ENCODE peak calls at places on chromosome 5, in nine cellular contexts. L is fibroblast of pulmonary artery; H is GF-D8; N is T-helper 9 cell; Z is tibial artery; A is nucleus accumbens; V is activated T-cell treated with anti-CD3 and anti-CD28 coated beads, Interleukin-2, amount 50 U/mL, for 48 hours; J is HFF-Myc; K is GM12891. G is an unnamed sample.

GRCh38 chr5:18333841-18334240 is 699.6 kb downstream of the TAF11L14 start:
- DNase-seq in A (no peak), K (no peak), Z (no peak), L (no peak), N (no peak), J (no peak), H (no peak), V (no peak), G (no peak)

GRCh38 chr5:158995694-158996173 is 104.0 kb downstream of the EBF1 start:
- DNase-seq in J (no peak), L (no peak), A (no peak), V (no peak), H (no peak), N (no peak), Z (no peak), K (no peak), G (no peak)

GRCh38 chr5:19067741-19068140 is 920.3 kb downstream of the CDH18 start:
- DNase-seq in J (no peak), Z (no peak), H (no peak), N (no peak), V (no peak), K (no peak), L (no peak), A (no peak), G (no peak)

GRCh38 chr5:173680660-173681242 is 64.3 kb upstream of the BOD1 start:
- DNase-seq in N (no peak), H (no peak), Z (no peak), K (no peak), L (no peak), A (no peak), J (no peak), V (no peak), G (no peak)

GRCh38 chr5:17831279-17831678 is 197.0 kb downstream of the TAF11L14 start:
- DNase-seq in Z (no peak), H (no peak), V (no peak), A (no peak), K (no peak), J (no peak), N (no peak), L (no peak), G (no peak)

GRCh38 chr5:124949862-124950261 is 203.4 kb upstream of the ZNF608 start:
- DNase-seq in K (no peak), V (no peak), L (no peak), J (no peak), H (no peak), A (no peak), N (no peak), Z (peak; percentile 27), G (no peak)

GRCh38 chr5:154312571-154312970 is 122.0 kb downstream of the GALNT10 start:
- DNase-seq in L (peak; percentile 29), Z (no peak), J (no peak), V (no peak), N (no peak), A (no peak), H (no peak), K (no peak), G (no peak)

GRCh38 chr5:6914336-6914735 is 201.1 kb downstream of the TENT4A start:
- DNase-seq in J (no peak), Z (no peak), K (no peak), V (no peak), A (no peak), N (no peak), L (no peak), H (no peak), G (no peak)

GRCh38 chr5:10452768-10453331 is 11.2 kb downstream of the ROPN1L start:
- DNase-seq in H (peak; percentile 50), N (no peak), Z (no peak), A (no peak), K (peak; percentile 57), L (peak; percentile 94), J (peak; percentile 71), V (no peak), G (no peak)

GRCh38 chr5:7882926-7883325 is 14.0 kb downstream of the MTRR start:
- DNase-seq in K (no peak), H (no peak), N (no peak), L (no peak), V (no peak), A (no peak), Z (no peak), J (no peak), G (no peak)

GRCh38 chr5:34941936-34942335 is 12.6 kb downstream of the DNAJC21 start:
- DNase-seq in J (no peak), H (no peak), N (no peak), K (no peak), L (no peak), Z (no peak), A (no peak), V (no peak), G (no peak)

GRCh38 chr5:62980884-62981283 is 402.3 kb downstream of the LRRC70 start:
- DNase-seq in Z (no peak), N (no peak), H (no peak), V (no peak), J (no peak), K (no peak), A (no peak), L (no peak), G (no peak)

GRCh38 chr5:149056611-149057165 is 6.2 kb downstream of the SH3TC2 start:
- DNase-seq in A (no peak), Z (no peak), L (no peak), N (no peak), K (no peak), J (no peak), V (no peak), H (no peak), G (no peak)

GRCh38 chr5:127040779-127041520 is 10.6 kb upstream of the MARCHF3 start:
- DNase-seq in V (no peak), L (peak; percentile 59), A (no peak), J (no peak), Z (peak; percentile 40), K (no peak), N (no peak), H (no peak), G (no peak)

GRCh38 chr5:66713998-66714397 is 117.8 kb downstream of the MAST4 start:
- DNase-seq in N (no peak), L (peak; percentile 38), V (no peak), H (no peak), Z (no peak), K (no peak), A (no peak), J (no peak), G (no peak)

GRCh38 chr5:139038618-139039305 is 159.4 kb downstream of the SIL1 start:
- DNase-seq in N (no peak), J (no peak), L (no peak), Z (no peak), A (no peak), H (no peak), K (no peak), V (no peak), G (no peak)

G was measured in activated CD8-positive, alpha-beta memory T cell treated with anti-CD3 and anti-CD28 coated beads for 24 hours.